ENCODE peak calls at places on chromosomes 4 and X, in five cellular contexts. Y is coronary artery, O is IMR-90, B is transverse colon, K is tibial nerve. A is an unnamed sample.

GRCh38 chrX:42094208-42094607 is 170.9 kb upstream of the CASK start:
- DNase-seq in Y (no peak), O (peak), B (no peak), K (no peak), A (peak)

GRCh38 chr4:155796031-155796430 is 37.2 kb downstream of the GUCY1B1 start:
- DNase-seq in Y (no peak), O (peak), B (no peak), K (no peak), A (no peak)

GRCh38 chrX:44489515-44489914 is 53.1 kb downstream of the FUNDC1 start:
- DNase-seq in Y (no peak), O (no peak), B (no peak), K (no peak), A (no peak)

GRCh38 chrX:57453901-57454300 is 137.9 kb upstream of the ZXDB start:
- DNase-seq in Y (no peak), O (peak), B (no peak), K (no peak), A (no peak)

GRCh38 chr4:8410641-8411271 is 29.8 kb downstream of the ACOX3 start:
- DNase-seq in Y (no peak), O (peak), B (peak), K (peak), A (no peak)

GRCh38 chrX:10381218-10381617 is 224.4 kb downstream of the CLCN4 start:
- DNase-seq in Y (no peak), O (no peak), B (no peak), K (no peak), A (no peak)

GRCh38 chr4:14441550-14441949 is 560.7 kb upstream of the CPEB2 start:
- DNase-seq in Y (no peak), O (no peak), B (no peak), K (no peak), A (no peak)

GRCh38 chr4:74114234-74114633 is 15.2 kb upstream of the CXCL2 start:
- DNase-seq in Y (no peak), O (peak), B (no peak), K (no peak), A (no peak)

GRCh38 chr4:17111959-17112659 is 213.7 kb upstream of the LDB2 start:
- DNase-seq in Y (no peak), O (no peak), B (no peak), K (peak), A (no peak)
- TF ChIP-seq CTCF in Y (no peak), O (peak), B (peak), K (no peak), A (peak)

GRCh38 chr4:3481113-3481531 is 18.0 kb downstream of the DOK7 start:
- DNase-seq in Y (no peak), O (no peak), B (no peak), K (no peak), A (no peak)
- H3K4me3 ChIP-seq in Y (no peak), O (no peak), B (no peak), K (no peak), A (no peak)

DNA sequence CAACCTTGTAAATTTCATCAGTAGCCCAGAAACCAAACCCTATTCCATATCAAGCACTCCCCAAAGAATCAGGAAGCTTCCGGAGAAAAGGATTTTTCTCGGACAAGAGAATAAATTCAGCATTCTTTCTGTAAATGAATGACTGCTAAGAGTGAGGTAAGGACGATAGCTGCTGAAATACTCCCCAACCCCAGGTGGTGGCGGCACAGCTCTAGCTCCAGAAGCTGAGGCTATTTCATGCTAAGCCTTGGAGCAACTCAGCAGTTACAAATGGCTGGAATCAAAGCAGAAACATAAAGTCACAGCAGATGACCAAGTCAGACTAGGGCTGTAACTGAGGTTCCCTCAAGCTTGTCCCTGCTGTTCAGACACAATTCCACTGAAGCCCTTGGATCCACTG is 13.9 kb upstream of the PCDH19 start:
- DNase-seq in Y (no peak), O (no peak), B (no peak), K (no peak), A (no peak)
- TF ChIP-seq CTCF in Y (no peak), O (no peak), B (peak), K (no peak), A (peak)

GRCh38 chrX:13692771-13693231 is 3.9 kb downstream of the RAB9A start:
- DNase-seq in Y (no peak), O (no peak), B (no peak), K (no peak), A (no peak)

GRCh38 chrX:13691845-13692334 is 3.0 kb downstream of the RAB9A start:
- DNase-seq in Y (no peak), O (no peak), B (no peak), K (no peak), A (no peak)

GRCh38 chrX:13688772-13689518 is at the start of gene RAB9A:
- DNase-seq in Y (peak), O (peak), B (peak), K (peak), A (no peak)

GRCh38 chrX:13689519-13690211 is 737 bp downstream of the RAB9A start:
- DNase-seq in Y (no peak), O (peak), B (no peak), K (no peak), A (no peak)

DNA sequence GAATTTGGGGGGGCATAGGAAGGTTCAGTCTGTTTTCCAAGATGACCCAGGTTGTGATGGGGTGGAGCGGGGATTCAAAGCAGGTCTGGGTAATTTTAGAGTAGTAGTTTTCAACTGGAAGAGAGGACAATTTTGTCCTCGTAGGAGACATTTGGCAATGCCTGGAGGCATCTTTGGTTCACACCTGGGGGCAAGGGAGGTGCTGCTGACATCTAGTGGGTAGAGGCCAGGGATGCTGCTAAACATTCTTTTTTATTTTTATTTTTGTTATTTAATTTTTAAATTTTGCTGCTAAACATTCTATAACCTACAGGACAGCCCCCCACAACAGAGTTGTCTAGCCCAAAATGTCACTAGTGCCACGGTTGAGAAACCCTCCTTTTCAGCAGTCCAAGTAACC is 1.9 kb downstream of the RAB9A start:
- DNase-seq in Y (no peak), O (no peak), B (no peak), K (no peak), A (no peak)
- H3K4me3 ChIP-seq in Y (peak), O (peak), B (no peak), K (no peak), A (peak)

A was measured in epithelial cell of proximal tubule.